ENCODE peak calls at places on chromosomes 6 and 20, in eight cellular contexts. F, M, C, Z, B, X, U and R are unnamed samples.
A peak's percentile ranks its signal among the peaks of the same experiment; 100 is the strongest.

GRCh38 chr6:36874016-36874442 is 574 bp downstream of the PPIL1 start:
- DNase-seq in F (peak; percentile 38), M (peak; percentile 42), C (peak; percentile 26), Z (peak; percentile 33), B (no peak), X (peak; percentile 37), U (no peak), R (peak; percentile 25)

GRCh38 chr6:2977799-2978558 is 6.6 kb upstream of the SERPINB6 start:
- DNase-seq in F (no peak), M (no peak), C (no peak), Z (no peak), B (no peak), X (no peak), U (no peak), R (no peak)

GRCh38 chr6:154933181-154933827 is 61.8 kb upstream of the TIAM2 start:
- DNase-seq in F (peak; percentile 30), M (peak; percentile 45), C (peak; percentile 82), Z (no peak), B (no peak), X (peak; percentile 47), U (no peak), R (no peak)

GRCh38 chr6:50905297-50905696 is 86.6 kb downstream of the TFAP2B start:
- DNase-seq in F (no peak), M (no peak), C (no peak), Z (no peak), B (no peak), X (no peak), U (no peak), R (peak; percentile 66)

GRCh38 chr6:125554456-125554855 is 195.0 kb upstream of the HEY2 start:
- DNase-seq in F (no peak), M (no peak), C (no peak), Z (no peak), B (no peak), X (no peak), U (no peak), R (no peak)

GRCh38 chr6:36642913-36643817 is 35.3 kb upstream of the CDKN1A start:
- DNase-seq in F (peak; percentile 88), M (peak; percentile 90), C (peak; percentile 86), Z (no peak), B (no peak), X (peak; percentile 56), U (no peak), R (peak; percentile 88)

GRCh38 chr20:53494753-53495152 is 98.9 kb downstream of the ZNF217 start:
- DNase-seq in F (no peak), M (no peak), C (no peak), Z (no peak), B (no peak), X (no peak), U (peak; percentile 1), R (no peak)

GRCh38 chr6:163543311-163543710 is 128.8 kb downstream of the QKI start:
- DNase-seq in F (no peak), M (no peak), C (no peak), Z (no peak), B (peak; percentile 54), X (no peak), U (no peak), R (no peak)

GRCh38 chr20:57803718-57804005 is 93.8 kb upstream of the PMEPA1 start:
- DNase-seq in F (no peak), M (no peak), C (no peak), Z (no peak), B (no peak), X (no peak), U (no peak), R (no peak)

GRCh38 chr20:16955971-16956370 is 207.8 kb downstream of the OTOR start:
- DNase-seq in F (no peak), M (no peak), C (no peak), Z (no peak), B (no peak), X (no peak), U (no peak), R (no peak)

GRCh38 chr6:122014961-122015360 is 384.5 kb upstream of the HSF2 start:
- DNase-seq in F (peak; percentile 42), M (peak; percentile 57), C (peak; percentile 90), Z (no peak), B (no peak), X (peak; percentile 82), U (no peak), R (peak; percentile 73)

GRCh38 chr6:158808918-158809678 is 10.1 kb downstream of the EZR start:
- DNase-seq in F (no peak), M (no peak), C (no peak), Z (no peak), B (peak; percentile 48), X (no peak), U (no peak), R (no peak)

GRCh38 chr6:16712931-16713484 is 48.3 kb downstream of the ATXN1 start:
- DNase-seq in F (peak; percentile 94), M (peak; percentile 96), C (peak; percentile 94), Z (peak; percentile 15), B (peak; percentile 52), X (peak; percentile 90), U (peak; percentile 17), R (peak; percentile 97)
- H3K4me3 ChIP-seq in F (peak overlapping the region; percentile 4), M (no peak overlapping the region), C (no peak overlapping the region), Z (no peak overlapping the region), B (no peak overlapping the region), X (no peak overlapping the region), U (no peak overlapping the region), R (no peak overlapping the region)

GRCh38 chr6:32971245-32971580 is 2.8 kb downstream of the BRD2 start:
- DNase-seq in F (no peak), M (no peak), C (no peak), Z (no peak), B (no peak), X (no peak), U (no peak), R (no peak)

GRCh38 chr6:32969685-32970412 is 1.5 kb downstream of the BRD2 start:
- DNase-seq in F (peak; percentile 97), M (peak; percentile 98), C (peak; percentile 96), Z (peak; percentile 93), B (peak; percentile 93), X (peak; percentile 92), U (peak; percentile 83), R (peak; percentile 91)

GRCh38 chr6:32968770-32969684 is 633 bp downstream of the BRD2 start:
- DNase-seq in F (peak; percentile 94), M (peak; percentile 91), C (peak; percentile 80), Z (peak; percentile 94), B (peak; percentile 95), X (peak; percentile 90), U (peak; percentile 83), R (peak; percentile 74)

GRCh38 chr6:32971581-32972352 is 3.4 kb downstream of the BRD2 start:
- DNase-seq in F (peak; percentile 100), M (peak; percentile 100), C (peak; percentile 100), Z (peak; percentile 100), B (peak; percentile 99), X (peak; percentile 100), U (peak; percentile 99), R (peak; percentile 99)

GRCh38 chr6:32970413-32971244 is 2.2 kb downstream of the BRD2 start:
- DNase-seq in F (peak; percentile 97), M (peak; percentile 97), C (peak; percentile 93), Z (peak; percentile 93), B (peak; percentile 93), X (peak; percentile 93), U (peak; percentile 88), R (peak; percentile 72)
- TF ChIP-seq CTCF in F (no peak), M (no peak), C (no peak), Z (no peak), B (no peak), X (no peak), U (no peak), R (no peak)

DNA sequence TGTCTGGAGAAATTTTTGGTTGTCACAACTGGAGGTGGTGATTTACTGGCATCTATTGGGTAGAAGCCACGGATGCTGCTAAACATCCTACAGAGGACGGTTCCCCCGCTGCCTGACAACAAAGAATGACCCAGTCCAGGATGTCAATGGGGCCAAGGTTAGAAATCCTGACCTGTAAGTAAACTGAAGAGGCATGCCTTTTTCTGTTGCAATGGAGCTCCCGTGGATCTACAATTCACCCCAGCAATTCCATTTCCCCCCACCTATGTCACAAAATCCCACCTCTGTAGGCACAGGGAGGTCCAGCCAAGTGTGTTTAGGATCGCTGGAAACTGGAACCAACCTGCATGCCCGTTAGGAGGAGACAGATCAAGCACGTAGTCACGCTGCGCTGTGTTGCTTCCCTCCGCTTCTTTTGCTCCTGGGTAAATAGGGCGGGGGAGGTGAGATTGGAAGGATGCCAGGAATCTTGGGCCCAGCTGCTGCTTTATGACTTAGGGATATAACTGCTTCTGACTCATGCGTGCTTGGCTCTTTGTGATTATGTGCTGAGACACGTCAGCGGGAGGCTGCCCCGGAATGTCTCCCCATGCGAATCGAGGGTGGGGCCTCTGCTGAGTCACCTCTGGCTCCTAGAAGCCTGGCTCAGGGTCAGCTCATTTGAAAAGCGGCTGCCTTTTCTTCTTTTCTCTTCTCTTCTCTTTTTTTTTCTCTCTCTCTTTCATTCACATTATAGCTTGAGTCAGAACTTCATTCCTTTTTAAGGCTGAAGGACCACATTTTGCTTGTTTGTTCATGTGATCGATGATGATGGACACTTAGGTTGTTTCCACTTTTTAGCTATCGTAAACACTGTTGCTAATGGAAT is 12.4 kb upstream of the PEDS1 start:
- DNase-seq in F (peak; percentile 100), M (peak; percentile 100), C (peak; percentile 100), Z (peak; percentile 99), B (peak; percentile 98), X (peak; percentile 100), U (peak; percentile 100), R (peak; percentile 100)
- H3K4me3 ChIP-seq in F (peak overlapping the region; percentile 35), M (no peak overlapping the region), C (peak overlapping the region; percentile 29), Z (peak overlapping the region; percentile 37), B (peak overlapping the region; percentile 77), X (peak overlapping the region; percentile 53), U (peak overlapping the region; percentile 36), R (no peak overlapping the region)

GRCh38 chr6:115634899-115635298 is 425.8 kb downstream of the FRK start:
- DNase-seq in F (no peak), M (no peak), C (no peak), Z (no peak), B (no peak), X (no peak), U (no peak), R (no peak)
- TF ChIP-seq CTCF in F (no peak), M (no peak), C (no peak), Z (no peak), B (peak; percentile 50), X (no peak), U (no peak), R (no peak)

GRCh38 chr20:39823239-39823638 is 861.1 kb downstream of the DHX35 start:
- DNase-seq in F (peak; percentile 52), M (peak; percentile 70), C (peak; percentile 98), Z (no peak), B (no peak), X (peak; percentile 96), U (no peak), R (no peak)

GRCh38 chr20:39825524-39825923 is 863.4 kb downstream of the DHX35 start:
- DNase-seq in F (no peak), M (no peak), C (no peak), Z (no peak), B (no peak), X (no peak), U (no peak), R (peak; percentile 96)

GRCh38 chr20:39825950-39826349 is 863.1 kb downstream of the MAFB start:
- DNase-seq in F (no peak), M (peak; percentile 24), C (peak; percentile 80), Z (no peak), B (no peak), X (peak; percentile 79), U (no peak), R (peak; percentile 72)

GRCh38 chr20:39822667-39823066 is 860.5 kb downstream of the DHX35 start:
- DNase-seq in F (peak; percentile 30), M (peak; percentile 47), C (peak; percentile 84), Z (no peak), B (no peak), X (peak; percentile 70), U (no peak), R (peak; percentile 50)
- H3K4me3 ChIP-seq in F (no peak overlapping the region), M (no peak overlapping the region), C (no peak overlapping the region), Z (no peak overlapping the region), B (no peak overlapping the region), X (no peak overlapping the region), U (no peak overlapping the region), R (no peak overlapping the region)

GRCh38 chr6:33313105-33313708 is 671 bp downstream of the TAPBP start:
- DNase-seq in F (peak; percentile 31), M (peak; percentile 29), C (peak; percentile 36), Z (peak; percentile 63), B (peak; percentile 86), X (peak; percentile 55), U (peak; percentile 47), R (no peak)
- TF ChIP-seq CTCF in F (no peak), M (no peak), C (no peak), Z (no peak), B (no peak), X (no peak), U (no peak), R (no peak)